ENCODE peak calls at places on chromosome 2, in five cellular contexts. Y is type B pancreatic cell, Z is brain microvascular endothelial cell, B is psoas muscle, O is foreskin fibroblast. T is an unnamed sample.

GRCh38 chr2:217289909-217290283 is 430.0 kb upstream of the TNP1 start:
- DNase-seq in Y (no peak), Z (no peak), B (no peak), O (peak; percentile 35), T (no peak)

GRCh38 chr2:150474326-150475074 is 13.0 kb downstream of the RND3 start:
- DNase-seq in Y (no peak), Z (no peak), B (no peak), O (no peak), T (no peak)

GRCh38 chr2:206158563-206159345 is 490 bp downstream of the NDUFS1 start:
- DNase-seq in Y (no peak), Z (no peak), B (no peak), O (no peak), T (peak; percentile 9)

GRCh38 chr2:136448435-136448834 is 316.9 kb upstream of the THSD7B start:
- DNase-seq in Y (no peak), Z (no peak), B (no peak), O (no peak), T (no peak)

GRCh38 chr2:51490576-51491234 is 458.8 kb upstream of the NRXN1 start:
- DNase-seq in Y (no peak), Z (peak; percentile 2), B (no peak), O (no peak), T (no peak)

GRCh38 chr2:155418753-155419152 is 720.3 kb downstream of the KCNJ3 start:
- DNase-seq in Y (no peak), Z (no peak), B (no peak), O (no peak), T (no peak)

GRCh38 chr2:174965992-174966789 is 39.0 kb downstream of the CHN1 start:
- DNase-seq in Y (no peak), Z (no peak), B (no peak), O (no peak), T (no peak)

GRCh38 chr2:62705859-62706720 is 577 bp downstream of the EHBP1 start:
- DNase-seq in Y (peak; percentile 75), Z (peak; percentile 13), B (peak; percentile 80), O (peak; percentile 50), T (peak; percentile 52)

GRCh38 chr2:76251342-76251741 is 540.6 kb upstream of the GCFC2 start:
- DNase-seq in Y (no peak), Z (no peak), B (no peak), O (no peak), T (no peak)

GRCh38 chr2:236637691-236638569 is 68.3 kb downstream of the ACKR3 start:
- DNase-seq in Y (no peak), Z (no peak), B (no peak), O (peak; percentile 22), T (no peak)

GRCh38 chr2:152166633-152167032 is 8.9 kb downstream of the STAM2 start:
- DNase-seq in Y (no peak), Z (no peak), B (no peak), O (peak; percentile 6), T (no peak)

GRCh38 chr2:195021704-195022513 is 635.1 kb upstream of the SLC39A10 start:
- DNase-seq in Y (no peak), Z (no peak), B (no peak), O (no peak), T (no peak)

GRCh38 chr2:45575881-45576280 is 35.2 kb downstream of the SRBD1 start:
- DNase-seq in Y (no peak), Z (no peak), B (no peak), O (no peak), T (no peak)

GRCh38 chr2:222445226-222445625 is 20.9 kb downstream of the SGPP2 start:
- DNase-seq in Y (no peak), Z (no peak), B (peak; percentile 53), O (no peak), T (no peak)

GRCh38 chr2:195612515-195613495 is 44.2 kb upstream of the SLC39A10 start:
- DNase-seq in Y (no peak), Z (peak; percentile 88), B (no peak), O (peak; percentile 28), T (peak; percentile 46)

GRCh38 chr2:190655113-190655512 is 6.2 kb downstream of the NAB1 start:
- DNase-seq in Y (no peak), Z (no peak), B (no peak), O (no peak), T (no peak)

GRCh38 chr2:126482582-126483464 is 173.1 kb upstream of the GYPC start:
- DNase-seq in Y (no peak), Z (no peak), B (no peak), O (no peak), T (no peak)
- TF ChIP-seq CTCF in Y (peak; percentile 49), Z (peak; percentile 1), B (no peak), O (no peak), T (peak; percentile 37)

GRCh38 chr2:9416962-9417316 is 6.4 kb downstream of the ITGB1BP1 start:
- DNase-seq in Y (no peak), Z (no peak), B (no peak), O (no peak), T (no peak)
- TF ChIP-seq CTCF in Y (no peak), Z (no peak), B (no peak), O (no peak), T (no peak)

GRCh38 chr2:66574701-66575624 is 140.0 kb downstream of the MEIS1 start:
- DNase-seq in Y (no peak), Z (peak; percentile 42), B (peak; percentile 65), O (peak; percentile 82), T (peak; percentile 47)
- TF ChIP-seq CTCF in Y (peak; percentile 65), Z (peak; percentile 69), B (peak; percentile 31), O (peak; percentile 47), T (peak; percentile 54)

DNA sequence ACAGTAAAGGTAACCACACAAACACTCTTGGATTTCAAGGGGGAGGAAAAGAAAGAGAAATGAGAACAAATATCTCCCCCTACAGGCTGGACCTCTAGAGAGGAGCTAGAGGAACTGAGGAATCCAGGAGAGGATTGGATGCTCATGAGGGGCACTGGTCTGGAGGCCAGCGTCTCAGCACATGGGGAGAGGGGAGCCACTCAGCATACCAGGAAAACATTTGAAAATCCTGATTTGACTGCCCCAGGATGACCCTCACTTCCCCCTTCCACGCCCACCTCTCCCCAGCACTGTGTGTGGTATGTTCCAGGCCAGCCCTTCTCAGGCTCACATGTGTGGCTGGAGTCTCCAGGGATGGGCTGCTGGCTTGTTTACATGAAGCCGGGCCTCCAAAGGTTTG is 396.8 kb upstream of the ID2 start:
- DNase-seq in Y (no peak), Z (no peak), B (no peak), O (no peak), T (no peak)
- TF ChIP-seq CTCF in Y (peak; percentile 25), Z (peak; percentile 43), B (no peak), O (no peak), T (no peak)

T was measured in progenitor cell of endocrine pancreas.